ENCODE peak calls at places on chromosomes 16 and 17, in four cellular contexts. One of them, this sample, is unnamed.

GRCh38 chr17:19364699-19365498 is 2.4 kb upstream of the B9D1 start:
- DNase-seq in bronchial epithelial cell: no peak
- DNase-seq in A549: no peak
- DNase-seq in activated CD8-positive, alpha-beta memory T cell treated with anti-CD3 and anti-CD28 coated beads for 1 hour: no peak
- DNase-seq in this sample: no peak

GRCh38 chr17:77635176-77635575 is 323.3 kb upstream of the TNRC6C start:
- DNase-seq in bronchial epithelial cell: no peak
- DNase-seq in A549: no peak
- DNase-seq in activated CD8-positive, alpha-beta memory T cell treated with anti-CD3 and anti-CD28 coated beads for 1 hour: no peak
- DNase-seq in this sample: no peak

GRCh38 chr17:28763804-28764266 is 20.0 kb downstream of the TRAF4 start:
- DNase-seq in bronchial epithelial cell: peak; percentile 67
- DNase-seq in A549: peak; percentile 78
- DNase-seq in activated CD8-positive, alpha-beta memory T cell treated with anti-CD3 and anti-CD28 coated beads for 1 hour: peak; percentile 53
- DNase-seq in this sample: peak; percentile 66

GRCh38 chr17:8649157-8650118 is 18.9 kb upstream of the MYH10 start:
- DNase-seq in bronchial epithelial cell: no peak
- DNase-seq in A549: no peak
- DNase-seq in activated CD8-positive, alpha-beta memory T cell treated with anti-CD3 and anti-CD28 coated beads for 1 hour: no peak
- DNase-seq in this sample: no peak

GRCh38 chr17:78159575-78160158 is 8.7 kb upstream of the SYNGR2 start:
- DNase-seq in bronchial epithelial cell: peak; percentile 96
- DNase-seq in A549: no peak
- DNase-seq in activated CD8-positive, alpha-beta memory T cell treated with anti-CD3 and anti-CD28 coated beads for 1 hour: no peak
- DNase-seq in this sample: no peak

GRCh38 chr16:82874672-82875071 is 247.9 kb downstream of the CDH13 start:
- DNase-seq in bronchial epithelial cell: no peak
- DNase-seq in A549: no peak
- DNase-seq in activated CD8-positive, alpha-beta memory T cell treated with anti-CD3 and anti-CD28 coated beads for 1 hour: no peak
- DNase-seq in this sample: no peak

GRCh38 chr17:80724723-80725388 is 180.2 kb downstream of the RPTOR start:
- DNase-seq in bronchial epithelial cell: peak; percentile 26
- DNase-seq in A549: peak; percentile 33
- DNase-seq in activated CD8-positive, alpha-beta memory T cell treated with anti-CD3 and anti-CD28 coated beads for 1 hour: no peak
- DNase-seq in this sample: peak; percentile 11

GRCh38 chr17:74768069-74768762 is 7.9 kb downstream of the NAT9 start:
- DNase-seq in bronchial epithelial cell: no peak
- DNase-seq in A549: no peak
- DNase-seq in activated CD8-positive, alpha-beta memory T cell treated with anti-CD3 and anti-CD28 coated beads for 1 hour: no peak
- DNase-seq in this sample: no peak

GRCh38 chr17:41680426-41681040 is 8.2 kb upstream of the EIF1 start:
- DNase-seq in bronchial epithelial cell: no peak
- DNase-seq in A549: no peak
- DNase-seq in activated CD8-positive, alpha-beta memory T cell treated with anti-CD3 and anti-CD28 coated beads for 1 hour: no peak
- DNase-seq in this sample: no peak

GRCh38 chr17:57634713-57635465 is 110.2 kb downstream of the CCDC182 start:
- DNase-seq in bronchial epithelial cell: peak; percentile 40
- DNase-seq in A549: no peak
- DNase-seq in activated CD8-positive, alpha-beta memory T cell treated with anti-CD3 and anti-CD28 coated beads for 1 hour: no peak
- DNase-seq in this sample: no peak

GRCh38 chr16:72723781-72724180 is 324.1 kb downstream of the ZFHX3 start:
- DNase-seq in bronchial epithelial cell: peak; percentile 83
- DNase-seq in A549: no peak
- DNase-seq in activated CD8-positive, alpha-beta memory T cell treated with anti-CD3 and anti-CD28 coated beads for 1 hour: no peak
- DNase-seq in this sample: no peak

GRCh38 chr17:43438626-43439529 is 40.1 kb downstream of the ARL4D start:
- DNase-seq in bronchial epithelial cell: no peak
- DNase-seq in A549: no peak
- DNase-seq in activated CD8-positive, alpha-beta memory T cell treated with anti-CD3 and anti-CD28 coated beads for 1 hour: no peak
- DNase-seq in this sample: no peak

GRCh38 chr17:73592079-73592415 is 52.2 kb downstream of the SDK2 start:
- DNase-seq in bronchial epithelial cell: no peak
- DNase-seq in A549: no peak
- DNase-seq in activated CD8-positive, alpha-beta memory T cell treated with anti-CD3 and anti-CD28 coated beads for 1 hour: no peak
- DNase-seq in this sample: no peak

GRCh38 chr17:17963694-17964436 is 8.3 kb downstream of the TOM1L2 start:
- DNase-seq in bronchial epithelial cell: no peak
- DNase-seq in A549: no peak
- DNase-seq in activated CD8-positive, alpha-beta memory T cell treated with anti-CD3 and anti-CD28 coated beads for 1 hour: no peak
- DNase-seq in this sample: no peak

GRCh38 chr17:46930083-46930482 is 7.1 kb downstream of the GOSR2 start:
- DNase-seq in bronchial epithelial cell: no peak
- DNase-seq in A549: no peak
- DNase-seq in activated CD8-positive, alpha-beta memory T cell treated with anti-CD3 and anti-CD28 coated beads for 1 hour: no peak
- DNase-seq in this sample: no peak

GRCh38 chr17:40097931-40098845 is 2.2 kb downstream of the NR1D1 start:
- DNase-seq in bronchial epithelial cell: peak; percentile 86
- DNase-seq in A549: no peak
- DNase-seq in activated CD8-positive, alpha-beta memory T cell treated with anti-CD3 and anti-CD28 coated beads for 1 hour: no peak
- DNase-seq in this sample: peak; percentile 50

GRCh38 chr17:56085576-56086267 is 67.6 kb upstream of the ANKFN1 start:
- DNase-seq in bronchial epithelial cell: no peak
- DNase-seq in A549: no peak
- DNase-seq in activated CD8-positive, alpha-beta memory T cell treated with anti-CD3 and anti-CD28 coated beads for 1 hour: no peak
- DNase-seq in this sample: no peak

GRCh38 chr16:24858219-24859041 is 12.7 kb downstream of the SLC5A11 start:
- DNase-seq in bronchial epithelial cell: peak; percentile 28
- DNase-seq in A549: peak; percentile 68
- DNase-seq in activated CD8-positive, alpha-beta memory T cell treated with anti-CD3 and anti-CD28 coated beads for 1 hour: peak; percentile 0
- DNase-seq in this sample: peak; percentile 56

GRCh38 chr17:36592316-36592710 is 634 bp downstream of the DHRS11 start:
- DNase-seq in bronchial epithelial cell: no peak
- DNase-seq in A549: no peak
- DNase-seq in activated CD8-positive, alpha-beta memory T cell treated with anti-CD3 and anti-CD28 coated beads for 1 hour: no peak
- DNase-seq in this sample: no peak

GRCh38 chr17:73785466-73785865 is 141.2 kb upstream of the SDK2 start:
- DNase-seq in bronchial epithelial cell: no peak
- DNase-seq in A549: no peak
- DNase-seq in activated CD8-positive, alpha-beta memory T cell treated with anti-CD3 and anti-CD28 coated beads for 1 hour: no peak
- DNase-seq in this sample: no peak

GRCh38 chr16:85259831-85260165 is 147.5 kb upstream of the CIBAR2 start:
- DNase-seq in bronchial epithelial cell: no peak
- DNase-seq in A549: no peak
- DNase-seq in activated CD8-positive, alpha-beta memory T cell treated with anti-CD3 and anti-CD28 coated beads for 1 hour: no peak
- DNase-seq in this sample: no peak

GRCh38 chr16:69363281-69363717 is 11.7 kb upstream of the TMED6 start:
- DNase-seq in bronchial epithelial cell: peak; percentile 55
- DNase-seq in A549: no peak
- DNase-seq in activated CD8-positive, alpha-beta memory T cell treated with anti-CD3 and anti-CD28 coated beads for 1 hour: no peak
- DNase-seq in this sample: no peak

GRCh38 chr17:45672301-45672700 is 111.8 kb upstream of the CRHR1 start:
- DNase-seq in bronchial epithelial cell: no peak
- DNase-seq in A549: no peak
- DNase-seq in activated CD8-positive, alpha-beta memory T cell treated with anti-CD3 and anti-CD28 coated beads for 1 hour: no peak
- DNase-seq in this sample: no peak

This sample was measured in Caki2.